ENCODE peak calls at places on chromosome 10, in five cellular contexts. C is mesendoderm, D is head of caudate nucleus, J is HEK293T, A is ELF-1. F is an unnamed sample.

GRCh38 chr10:47176903-47177860 is 122.8 kb upstream of the GDF10 start:
- DNase-seq in D (no peak), C (no peak), A (no peak), J (no peak), F (no peak)

GRCh38 chr10:131006458-131007256 is 304.9 kb downstream of the TCERG1L start:
- DNase-seq in D (no peak), A (no peak), J (no peak), C (no peak), F (no peak)

GRCh38 chr10:104824378-104825006 is 183.4 kb downstream of the SORCS3 start:
- DNase-seq in J (peak; percentile 29), A (peak; percentile 26), D (no peak), C (peak; percentile 69), F (peak; percentile 23)

GRCh38 chr10:127293640-127294039 is 97.2 kb upstream of the INSYN2A start:
- DNase-seq in J (no peak), A (no peak), D (no peak), C (no peak), F (no peak)

GRCh38 chr10:132400041-132400546 is 3.1 kb downstream of the PWWP2B start:
- DNase-seq in A (no peak), J (no peak), C (no peak), D (no peak), F (no peak)

GRCh38 chr10:123156091-123156490 is 1.9 kb downstream of the BUB3 start:
- DNase-seq in A (no peak), D (no peak), J (no peak), C (no peak), F (no peak)

GRCh38 chr10:123965973-123966895 is 74.6 kb upstream of the CPXM2 start:
- DNase-seq in J (no peak), D (no peak), A (no peak), C (no peak), F (no peak)

GRCh38 chr10:96334888-96335526 is 23.8 kb downstream of the OPALIN start:
- DNase-seq in C (peak; percentile 67), D (no peak), J (peak; percentile 76), A (peak; percentile 67), F (no peak)

GRCh38 chr10:4663162-4663992 is 162.6 kb upstream of the AKR1E2 start:
- DNase-seq in C (peak; percentile 96), J (peak; percentile 63), D (no peak), A (peak; percentile 85), F (no peak)

GRCh38 chr10:119826777-119827176 is 45.9 kb downstream of the MCMBP start:
- DNase-seq in C (no peak), J (no peak), D (no peak), A (no peak), F (no peak)

GRCh38 chr10:33093362-33093761 is 135.3 kb upstream of the ITGB1 start:
- DNase-seq in A (no peak), C (no peak), D (no peak), J (no peak), F (no peak)

GRCh38 chr10:114654829-114655575 is 3.1 kb downstream of the ABLIM1 start:
- DNase-seq in D (no peak), J (no peak), A (peak; percentile 40), C (peak; percentile 94), F (no peak)

GRCh38 chr10:14656052-14656451 is 118.6 kb downstream of the FAM107B start:
- DNase-seq in J (no peak), C (peak; percentile 42), D (no peak), A (no peak), F (no peak)

GRCh38 chr10:86648706-86649426 is 5.5 kb upstream of the OPN4 start:
- DNase-seq in J (no peak), D (no peak), C (no peak), A (no peak), F (no peak)

GRCh38 chr10:86255405-86256251 is 111.0 kb downstream of the GRID1 start:
- DNase-seq in C (no peak), A (no peak), J (no peak), D (no peak), F (peak; percentile 33)

GRCh38 chr10:36254191-36254590 is 612.1 kb upstream of the FZD8 start:
- DNase-seq in C (no peak), J (no peak), A (no peak), D (no peak), F (no peak)

GRCh38 chr10:25934673-25935139 is 677 bp downstream of the MYO3A start:
- DNase-seq in D (peak; percentile 58), J (peak; percentile 61), A (peak; percentile 57), C (peak; percentile 68), F (peak; percentile 71)

GRCh38 chr10:120841522-120842189 is 9.5 kb upstream of the WDR11 start:
- DNase-seq in C (no peak), A (no peak), J (no peak), D (no peak), F (no peak)

GRCh38 chr10:28849309-28849708 is 172.0 kb downstream of the BAMBI start:
- DNase-seq in A (no peak), J (no peak), C (no peak), D (no peak), F (no peak)

GRCh38 chr10:76729804-76730203 is 907.8 kb downstream of the KCNMA1 start:
- DNase-seq in D (no peak), A (no peak), C (no peak), J (no peak), F (no peak)

GRCh38 chr10:113552014-113552413 is 839 bp upstream of the HABP2 start:
- DNase-seq in D (no peak), A (no peak), C (no peak), J (no peak), F (no peak)

GRCh38 chr10:132102717-132103110 is 37.0 kb downstream of the JAKMIP3 start:
- DNase-seq in C (no peak), D (no peak), A (no peak), J (no peak), F (no peak)

GRCh38 chr10:122344741-122345258 is 29.7 kb upstream of the PLEKHA1 start:
- DNase-seq in C (no peak), A (no peak), D (no peak), J (no peak), F (no peak)

GRCh38 chr10:75143353-75143752 is 31.9 kb downstream of the SAMD8 start:
- DNase-seq in A (no peak), D (no peak), C (no peak), J (no peak), F (no peak)

GRCh38 chr10:61751599-61751998 is 88.9 kb downstream of the CABCOCO1 start:
- DNase-seq in A (no peak), D (no peak), C (no peak), J (no peak), F (no peak)

GRCh38 chr10:31602541-31603244 is 283.7 kb downstream of the ZEB1 start:
- DNase-seq in J (no peak), A (peak; percentile 45), C (peak; percentile 76), D (peak; percentile 45), F (peak; percentile 74)

F was measured in H1.